ENCODE peak calls at places on chromosome 7, in eight cellular contexts. F is SK-N-MC, V is suprapubic skin, B is SK-N-SH, A is GM12878, E is GM23338, P is sigmoid colon, D is HCT116. N is an unnamed sample. For H3K36me3, the result is how much of the 10 kb centered on the place peaks cover.

GRCh38 chr7:45696476-45696875 is 122.3 kb downstream of the ADCY1 start:
- DNase-seq in E (no peak), V (no peak), A (no peak), D (no peak), B (no peak), F (no peak), P (no peak), N (peak)

GRCh38 chr7:123367508-123368122 is 166.8 kb downstream of the IQUB start:
- DNase-seq in A (peak), E (peak), V (no peak), P (no peak), D (peak), B (peak), F (no peak), N (no peak)

GRCh38 chr7:136953386-136953785 is 84.9 kb downstream of the CHRM2 start:
- DNase-seq in P (no peak), E (no peak), F (no peak), D (no peak), B (no peak), A (no peak), V (no peak), N (no peak)

GRCh38 chr7:98049034-98049433 is 57.6 kb upstream of the LMTK2 start:
- DNase-seq in E (peak), B (no peak), P (no peak), D (no peak), A (no peak), F (no peak), V (peak), N (peak)

GRCh38 chr7:158449266-158449665 is 138.4 kb downstream of the PTPRN2 start:
- DNase-seq in V (no peak), F (no peak), E (no peak), D (no peak), B (no peak), P (no peak), A (no peak), N (no peak)

GRCh38 chr7:116530107-116530820 is 5.4 kb downstream of the CAV1 start:
- DNase-seq in P (no peak), A (no peak), D (no peak), E (no peak), F (no peak), B (no peak), V (no peak), N (no peak)

GRCh38 chr7:101924171-101924570 is 106.7 kb downstream of the CUX1 start:
- DNase-seq in A (no peak), D (peak), P (peak), B (no peak), E (no peak), V (no peak), F (no peak), N (no peak)

GRCh38 chr7:148325208-148325607 is 265.4 kb upstream of the C7orf33 start:
- DNase-seq in P (no peak), B (no peak), D (no peak), F (no peak), A (no peak), V (no peak), E (no peak), N (no peak)

GRCh38 chr7:95549818-95550529 is 46.3 kb downstream of the PDK4 start:
- DNase-seq in F (peak), B (no peak), D (peak), P (peak), A (no peak), E (no peak), V (peak), N (peak)

GRCh38 chr7:91596287-91596686 is 284.2 kb downstream of the MTERF1 start:
- DNase-seq in F (no peak), A (no peak), B (no peak), V (no peak), P (no peak), D (no peak), E (peak), N (no peak)

GRCh38 chr7:7529328-7529727 is 6.3 kb downstream of the COL28A1 start:
- DNase-seq in A (no peak), F (no peak), V (no peak), D (no peak), B (no peak), P (no peak), E (no peak), N (no peak)

GRCh38 chr7:69527706-69528105 is 70.6 kb upstream of the AUTS2 start:
- DNase-seq in F (no peak), P (no peak), V (no peak), D (no peak), E (no peak), B (no peak), A (no peak), N (no peak)

DNA sequence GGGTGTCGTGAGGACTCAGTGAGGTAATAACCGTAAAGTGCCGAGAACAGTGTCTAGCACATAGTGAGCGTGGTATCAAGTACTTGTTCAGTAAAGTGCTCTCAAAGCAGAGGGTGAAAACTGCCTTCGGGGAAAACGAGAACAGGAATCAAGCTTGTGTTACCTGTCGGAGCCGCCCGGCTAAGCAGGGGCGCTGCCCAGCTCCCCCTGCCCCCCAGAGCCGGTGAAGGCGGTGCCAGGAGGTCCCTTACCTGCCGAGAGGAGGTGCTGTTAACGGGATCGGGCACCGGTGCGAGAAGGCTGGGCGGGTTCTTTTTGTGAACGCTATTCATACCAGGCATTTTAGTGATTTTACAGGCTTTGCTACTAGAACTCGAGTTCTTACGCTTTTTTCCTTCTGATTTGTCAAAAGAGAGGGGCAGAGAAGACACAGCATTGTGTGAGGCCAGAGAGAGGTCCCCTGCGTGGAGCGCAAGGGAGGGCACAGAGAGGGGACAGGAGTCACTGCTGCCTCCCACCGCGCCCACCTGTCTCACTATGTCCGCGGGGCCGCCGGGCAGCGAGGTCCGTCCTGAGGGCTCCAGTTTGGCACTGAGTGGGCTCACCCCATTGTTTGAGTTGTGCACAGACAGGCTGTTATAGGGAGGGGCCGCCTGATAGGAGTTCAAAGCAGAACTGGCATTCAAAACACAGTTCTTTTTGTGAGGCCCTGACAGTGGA is 32.5 kb upstream of the EFCAB10 start:
- DNase-seq in A (no peak), P (peak), F (no peak), B (no peak), D (no peak), V (no peak), E (no peak), N (no peak)
- TF ChIP-seq POLR2AphosphoS5 in A (no peak), P (no peak), F (no peak), B (no peak), D (no peak), V (no peak), E (no peak), N (no peak)

GRCh38 chr7:23331132-23331531 is 32.0 kb downstream of the MALSU1 start:
- DNase-seq in B (no peak), V (no peak), F (no peak), E (no peak), A (no peak), D (no peak), P (no peak), N (no peak)
- H3K36me3 ChIP-seq in B (half or more), V (under half), F (half or more), E (under half), A (under half), D (under half), P (under half), N (under half)

DNA sequence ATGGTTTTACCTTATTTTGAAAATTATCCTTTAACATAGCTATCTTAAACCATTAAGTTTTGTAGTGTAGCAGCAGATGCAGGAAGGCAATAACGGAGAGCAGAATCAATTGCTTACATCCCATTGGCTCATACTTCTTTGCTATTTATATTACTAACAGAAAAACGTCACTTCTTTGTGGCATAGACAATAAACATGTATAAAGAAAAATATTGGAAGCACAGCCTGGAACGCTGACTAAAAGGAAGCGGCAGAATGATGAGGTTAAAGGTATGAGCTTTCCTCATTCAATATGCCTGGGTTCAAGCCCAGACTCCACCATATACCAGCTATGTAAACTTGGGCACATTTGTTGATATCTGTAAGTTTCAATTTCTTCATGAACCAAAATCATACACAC is 24.0 kb upstream of the BMPER start:
- DNase-seq in P (no peak), E (no peak), F (no peak), A (no peak), B (no peak), D (no peak), V (no peak), N (no peak)
- TF ChIP-seq POLR2AphosphoS5 in P (no peak), E (no peak), F (no peak), A (no peak), B (no peak), D (no peak), V (no peak), N (no peak)

GRCh38 chr7:139396323-139396951 is 36.7 kb downstream of the LUC7L2 start:
- DNase-seq in D (no peak), A (no peak), B (no peak), F (no peak), E (no peak), P (no peak), V (no peak), N (no peak)
- H3K36me3 ChIP-seq in D (under half), A (under half), B (half or more), F (half or more), E (under half), P (under half), V (under half), N (under half)

GRCh38 chr7:150373049-150373801 is 4.6 kb downstream of the REPIN1 start:
- DNase-seq in V (no peak), D (no peak), A (no peak), E (no peak), B (no peak), P (peak), F (no peak), N (peak)
- TF ChIP-seq POLR2AphosphoS5 in V (no peak), D (no peak), A (peak), E (no peak), B (peak), P (no peak), F (no peak), N (no peak)

N was measured in breast epithelium.